ENCODE peak calls at places on chromosomes 3 and 15, in six cellular contexts. One of them, this sample, is unnamed. For H3K4me1, the result is how much of the 10 kb centered on the place peaks cover.

GRCh38 chr15:36472672-36473071 is 106.8 kb upstream of the CDIN1 start:
- DNase-seq in GM23338: no peak
- DNase-seq in left lung: no peak
- DNase-seq in Panc1: no peak
- DNase-seq in K562: no peak
- DNase-seq in effector memory CD4-positive, alpha-beta T cell: no peak
- DNase-seq in this sample: no peak

GRCh38 chr3:46756642-46757041 is 39.0 kb upstream of the PRSS50 start:
- DNase-seq in GM23338: no peak
- DNase-seq in left lung: peak
- DNase-seq in K562: peak
- DNase-seq in effector memory CD4-positive, alpha-beta T cell: no peak
- DNase-seq in Panc1: no peak
- DNase-seq in this sample: no peak

GRCh38 chr15:75809986-75810750 is 33.1 kb upstream of the UBE2Q2 start:
- DNase-seq in GM23338: peak
- DNase-seq in Panc1: peak
- DNase-seq in left lung: no peak
- DNase-seq in K562: no peak
- DNase-seq in effector memory CD4-positive, alpha-beta T cell: no peak
- DNase-seq in this sample: no peak

GRCh38 chr3:37223084-37223975 is 48.9 kb upstream of the LRRFIP2 start:
- DNase-seq in GM23338: no peak
- DNase-seq in Panc1: no peak
- DNase-seq in effector memory CD4-positive, alpha-beta T cell: no peak
- DNase-seq in left lung: no peak
- DNase-seq in K562: no peak
- DNase-seq in this sample: no peak

GRCh38 chr15:100373942-100374341 is 32.2 kb upstream of the ADAMTS17 start:
- DNase-seq in effector memory CD4-positive, alpha-beta T cell: no peak
- DNase-seq in GM23338: peak
- DNase-seq in Panc1: no peak
- DNase-seq in K562: no peak
- DNase-seq in left lung: no peak
- DNase-seq in this sample: no peak

GRCh38 chr3:117622130-117622841 is 912.7 kb downstream of the TUSC7 start:
- DNase-seq in left lung: no peak
- DNase-seq in effector memory CD4-positive, alpha-beta T cell: no peak
- DNase-seq in GM23338: no peak
- DNase-seq in Panc1: no peak
- DNase-seq in K562: no peak
- DNase-seq in this sample: no peak

GRCh38 chr15:50114381-50114780 is 4.7 kb downstream of the ATP8B4 start:
- DNase-seq in effector memory CD4-positive, alpha-beta T cell: no peak
- DNase-seq in left lung: peak
- DNase-seq in GM23338: no peak
- DNase-seq in K562: no peak
- DNase-seq in Panc1: no peak
- DNase-seq in this sample: no peak

GRCh38 chr15:92653366-92653765 is 2.2 kb downstream of the FAM174B start:
- DNase-seq in left lung: no peak
- DNase-seq in GM23338: no peak
- DNase-seq in Panc1: no peak
- DNase-seq in effector memory CD4-positive, alpha-beta T cell: no peak
- DNase-seq in K562: no peak
- DNase-seq in this sample: no peak

GRCh38 chr15:57198654-57199241 is 177.6 kb upstream of the CGNL1 start:
- DNase-seq in K562: no peak
- DNase-seq in left lung: no peak
- DNase-seq in GM23338: peak
- DNase-seq in effector memory CD4-positive, alpha-beta T cell: no peak
- DNase-seq in Panc1: no peak
- DNase-seq in this sample: peak

GRCh38 chr3:149968216-149968615 is 2.5 kb downstream of the PFN2 start:
- DNase-seq in Panc1: no peak
- DNase-seq in K562: no peak
- DNase-seq in effector memory CD4-positive, alpha-beta T cell: no peak
- DNase-seq in left lung: no peak
- DNase-seq in GM23338: peak
- DNase-seq in this sample: no peak

GRCh38 chr3:38168988-38169363 is 3.6 kb downstream of the OXSR1 start:
- DNase-seq in K562: no peak
- DNase-seq in effector memory CD4-positive, alpha-beta T cell: no peak
- DNase-seq in GM23338: no peak
- DNase-seq in left lung: no peak
- DNase-seq in Panc1: no peak
- DNase-seq in this sample: no peak

GRCh38 chr3:186021673-186022362 is 84.0 kb upstream of the TRA2B start:
- DNase-seq in effector memory CD4-positive, alpha-beta T cell: no peak
- DNase-seq in GM23338: no peak
- DNase-seq in K562: no peak
- DNase-seq in left lung: no peak
- DNase-seq in Panc1: peak
- DNase-seq in this sample: no peak

GRCh38 chr15:71228403-71228802 is 113.1 kb downstream of the THSD4 start:
- DNase-seq in GM23338: no peak
- DNase-seq in left lung: no peak
- DNase-seq in Panc1: no peak
- DNase-seq in K562: no peak
- DNase-seq in effector memory CD4-positive, alpha-beta T cell: no peak
- DNase-seq in this sample: no peak

GRCh38 chr3:142817897-142818296 is 71.0 kb downstream of the PCOLCE2 start:
- DNase-seq in Panc1: no peak
- DNase-seq in K562: no peak
- DNase-seq in left lung: no peak
- DNase-seq in effector memory CD4-positive, alpha-beta T cell: no peak
- DNase-seq in GM23338: no peak
- DNase-seq in this sample: no peak

GRCh38 chr15:82882250-82882928 is 70.1 kb downstream of the HOMER2 start:
- DNase-seq in K562: no peak
- DNase-seq in Panc1: no peak
- DNase-seq in GM23338: no peak
- DNase-seq in effector memory CD4-positive, alpha-beta T cell: no peak
- DNase-seq in left lung: no peak
- DNase-seq in this sample: no peak

GRCh38 chr15:78808550-78808949 is 2.7 kb downstream of the ADAMTS7 start:
- DNase-seq in Panc1: peak
- DNase-seq in effector memory CD4-positive, alpha-beta T cell: no peak
- DNase-seq in left lung: no peak
- DNase-seq in K562: peak
- DNase-seq in GM23338: peak
- DNase-seq in this sample: no peak

GRCh38 chr3:54180926-54181325 is 58.6 kb downstream of the CACNA2D3 start:
- DNase-seq in GM23338: no peak
- DNase-seq in K562: no peak
- DNase-seq in Panc1: no peak
- DNase-seq in left lung: no peak
- DNase-seq in effector memory CD4-positive, alpha-beta T cell: no peak
- DNase-seq in this sample: no peak

GRCh38 chr15:39692464-39693327 is 89.9 kb downstream of the FSIP1 start:
- DNase-seq in effector memory CD4-positive, alpha-beta T cell: no peak
- DNase-seq in left lung: no peak
- DNase-seq in GM23338: peak
- DNase-seq in Panc1: no peak
- DNase-seq in K562: no peak
- DNase-seq in this sample: peak
- H3K4me3 ChIP-seq in effector memory CD4-positive, alpha-beta T cell: no peak
- H3K4me3 ChIP-seq in left lung: no peak
- H3K4me3 ChIP-seq in GM23338: peak
- H3K4me3 ChIP-seq in Panc1: no peak
- H3K4me3 ChIP-seq in K562: no peak
- H3K4me3 ChIP-seq in this sample: no peak

GRCh38 chr15:64048766-64049165 is 2.5 kb upstream of the DAPK2 start:
- DNase-seq in GM23338: no peak
- DNase-seq in Panc1: no peak
- DNase-seq in left lung: no peak
- DNase-seq in effector memory CD4-positive, alpha-beta T cell: no peak
- DNase-seq in K562: no peak
- DNase-seq in this sample: no peak

GRCh38 chr15:64044315-64045105 is 1.8 kb downstream of the DAPK2 start:
- DNase-seq in Panc1: no peak
- DNase-seq in effector memory CD4-positive, alpha-beta T cell: no peak
- DNase-seq in K562: no peak
- DNase-seq in GM23338: no peak
- DNase-seq in left lung: no peak
- DNase-seq in this sample: no peak

GRCh38 chr15:64045774-64046346 is 425 bp downstream of the DAPK2 start:
- DNase-seq in effector memory CD4-positive, alpha-beta T cell: no peak
- DNase-seq in K562: no peak
- DNase-seq in Panc1: no peak
- DNase-seq in GM23338: peak
- DNase-seq in left lung: no peak
- DNase-seq in this sample: no peak

GRCh38 chr15:64045106-64045435 is 1.2 kb downstream of the DAPK2 start:
- DNase-seq in K562: no peak
- DNase-seq in GM23338: no peak
- DNase-seq in Panc1: no peak
- DNase-seq in effector memory CD4-positive, alpha-beta T cell: no peak
- DNase-seq in left lung: no peak
- DNase-seq in this sample: no peak

DNA sequence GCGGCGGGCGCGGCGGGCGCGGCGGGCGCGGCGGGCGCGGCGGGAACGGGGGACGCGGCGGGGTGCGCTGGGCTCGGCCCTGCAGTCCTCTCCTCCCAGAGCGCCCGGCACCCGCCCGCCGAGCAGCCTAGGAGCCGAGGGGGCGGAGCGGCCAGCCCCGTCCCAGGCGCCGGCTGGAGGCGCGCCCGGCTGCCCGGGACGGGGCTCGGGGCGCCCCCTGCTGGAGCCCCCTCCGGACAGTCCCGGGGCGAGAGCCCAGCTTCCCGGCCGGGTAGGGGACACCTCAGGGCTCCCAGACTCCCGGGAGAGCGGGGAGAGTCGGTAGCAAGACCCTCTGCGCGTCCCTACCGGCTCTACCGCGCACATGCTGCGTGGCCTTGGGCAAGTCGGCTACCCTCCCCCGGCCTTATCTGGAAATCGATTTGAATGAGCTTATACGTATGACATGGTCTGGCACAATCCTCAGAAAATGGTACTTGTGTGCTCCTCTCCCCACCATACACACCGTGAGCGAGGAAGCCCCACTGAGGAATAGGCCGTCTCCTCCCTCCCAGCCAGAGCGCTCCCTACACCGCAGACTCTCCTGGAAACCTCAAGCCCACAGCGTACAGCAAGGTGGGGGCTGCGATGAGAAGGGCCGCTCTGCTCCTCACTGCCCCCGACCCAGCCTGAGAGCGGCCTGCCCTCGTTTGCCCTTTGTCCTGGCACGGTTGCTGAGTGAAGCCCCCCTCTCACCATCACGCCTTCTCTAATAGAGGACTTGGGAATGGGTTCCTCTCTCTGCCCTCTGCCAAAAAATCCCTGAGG is at the start of gene DAPK2:
- DNase-seq in effector memory CD4-positive, alpha-beta T cell: peak
- DNase-seq in GM23338: peak
- DNase-seq in K562: peak
- DNase-seq in left lung: peak
- DNase-seq in Panc1: no peak
- DNase-seq in this sample: no peak
- H3K4me1 ChIP-seq in effector memory CD4-positive, alpha-beta T cell: under half
- H3K4me1 ChIP-seq in GM23338: under half
- H3K4me1 ChIP-seq in K562: under half
- H3K4me1 ChIP-seq in left lung: half or more
- H3K4me1 ChIP-seq in Panc1: under half
- H3K4me1 ChIP-seq in this sample: under half

DNA sequence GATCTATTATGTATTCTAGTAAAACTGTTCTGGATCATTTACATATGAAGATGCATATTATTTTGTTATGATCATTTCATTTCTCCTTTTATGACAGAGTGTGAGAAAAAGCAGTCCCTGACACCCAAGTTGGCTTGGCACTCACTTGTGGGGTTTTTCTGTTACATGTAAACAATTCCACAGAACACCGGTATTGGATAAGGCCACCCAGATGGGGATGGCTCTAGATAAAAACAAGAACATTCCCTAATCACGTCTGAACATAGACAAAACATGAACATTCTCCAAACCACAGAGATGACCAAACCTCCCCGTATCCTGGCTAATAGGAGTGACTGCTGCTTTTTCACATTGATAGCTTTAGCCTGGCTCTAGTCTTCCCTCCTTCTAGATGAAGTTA is 72.1 kb upstream of the EPHB3 start:
- DNase-seq in effector memory CD4-positive, alpha-beta T cell: no peak
- DNase-seq in K562: no peak
- DNase-seq in left lung: no peak
- DNase-seq in Panc1: no peak
- DNase-seq in GM23338: no peak
- DNase-seq in this sample: no peak
- H3K27ac ChIP-seq in effector memory CD4-positive, alpha-beta T cell: no peak
- H3K27ac ChIP-seq in K562: no peak
- H3K27ac ChIP-seq in left lung: no peak
- H3K27ac ChIP-seq in Panc1: no peak
- H3K27ac ChIP-seq in GM23338: no peak
- H3K27ac ChIP-seq in this sample: no peak

DNA sequence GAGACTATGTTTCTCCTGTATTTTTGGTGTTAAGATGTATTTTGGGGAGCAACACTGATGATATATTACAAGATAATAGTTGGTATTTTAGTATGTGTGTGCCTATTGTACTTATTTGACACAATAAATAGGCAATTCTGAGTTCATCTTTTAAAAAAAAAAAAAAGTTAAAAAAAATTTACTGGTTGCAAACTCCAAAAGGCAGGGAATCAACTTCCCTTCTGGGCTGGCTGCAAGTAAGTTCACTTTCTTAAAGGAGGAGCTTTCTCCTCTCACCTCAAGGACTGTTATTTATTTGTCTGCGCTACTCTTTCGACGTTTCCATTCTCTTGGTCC is 335 bp upstream of the VPS8 start:
- DNase-seq in Panc1: no peak
- DNase-seq in left lung: no peak
- DNase-seq in K562: no peak
- DNase-seq in effector memory CD4-positive, alpha-beta T cell: no peak
- DNase-seq in GM23338: no peak
- DNase-seq in this sample: no peak
- H3K4me3 ChIP-seq in Panc1: peak
- H3K4me3 ChIP-seq in left lung: peak
- H3K4me3 ChIP-seq in K562: peak
- H3K4me3 ChIP-seq in effector memory CD4-positive, alpha-beta T cell: peak
- H3K4me3 ChIP-seq in GM23338: peak
- H3K4me3 ChIP-seq in this sample: no peak

DNA sequence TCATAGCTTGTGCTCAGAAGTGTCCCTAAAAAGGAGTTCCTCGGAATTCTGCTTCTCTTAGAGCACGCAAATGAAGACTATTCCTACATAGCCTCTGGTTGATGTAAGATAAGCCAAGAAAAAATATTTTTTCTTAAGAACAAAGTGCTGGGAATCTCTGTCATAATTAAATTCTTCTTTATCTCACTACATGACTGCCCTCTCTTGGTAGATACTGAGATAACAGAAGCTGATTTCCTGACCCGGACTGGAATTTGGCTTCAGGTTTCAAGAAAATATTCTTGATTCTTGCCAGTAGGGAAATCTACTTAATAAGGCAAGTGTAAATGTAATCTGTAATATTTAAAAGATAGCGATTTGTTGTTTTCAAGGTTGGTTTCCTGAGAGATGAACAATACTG is 31.3 kb upstream of the SETMAR start:
- DNase-seq in K562: peak
- DNase-seq in GM23338: peak
- DNase-seq in effector memory CD4-positive, alpha-beta T cell: no peak
- DNase-seq in left lung: no peak
- DNase-seq in Panc1: no peak
- DNase-seq in this sample: no peak
- H3K4me1 ChIP-seq in K562: under half
- H3K4me1 ChIP-seq in GM23338: under half
- H3K4me1 ChIP-seq in effector memory CD4-positive, alpha-beta T cell: under half
- H3K4me1 ChIP-seq in left lung: under half
- H3K4me1 ChIP-seq in Panc1: under half
- H3K4me1 ChIP-seq in this sample: under half

This sample was measured in iPS DF 6.9.